ENCODE peak calls at places on chromosomes 5 and 9, in seven cellular contexts. C is H9; E is CD4-positive, alpha-beta memory T cell; R is PC-3; O is body of pancreas; V is CD8-positive, alpha-beta memory T cell; T is cardiac muscle cell. S is an unnamed sample.

GRCh38 chr5:123776761-123777160 is 264.8 kb downstream of the CSNK1G3 start:
- DNase-seq in C (no peak), E (no peak), R (peak; percentile 2), O (no peak), V (no peak), T (peak; percentile 46), S (no peak)

GRCh38 chr5:33241826-33242225 is 198.9 kb upstream of the TARS1 start:
- DNase-seq in C (no peak), E (no peak), R (no peak), O (no peak), V (no peak), T (no peak), S (no peak)

GRCh38 chr5:7762267-7762666 is 88.7 kb downstream of the CFAP90 start:
- DNase-seq in C (peak; percentile 69), E (no peak), R (no peak), O (no peak), V (no peak), T (no peak), S (no peak)

GRCh38 chr5:43401827-43402226 is 10.4 kb downstream of the CCL28 start:
- DNase-seq in C (peak; percentile 52), E (no peak), R (peak; percentile 43), O (no peak), V (no peak), T (peak; percentile 23), S (no peak)

GRCh38 chr5:168654225-168654624 is 75.1 kb upstream of the PANK3 start:
- DNase-seq in C (no peak), E (no peak), R (no peak), O (no peak), V (no peak), T (peak; percentile 77), S (no peak)

GRCh38 chr5:138000102-138000723 is 32.7 kb downstream of the FAM13B start:
- DNase-seq in C (no peak), E (no peak), R (peak; percentile 5), O (no peak), V (no peak), T (peak; percentile 54), S (no peak)

GRCh38 chr5:113039229-113039628 is 62.6 kb downstream of the DCP2 start:
- DNase-seq in C (no peak), E (no peak), R (peak; percentile 20), O (no peak), V (no peak), T (no peak), S (no peak)

GRCh38 chr9:32378993-32379729 is 5.3 kb upstream of the ACO1 start:
- DNase-seq in C (peak; percentile 50), E (peak; percentile 73), R (peak; percentile 81), O (peak; percentile 39), V (peak; percentile 63), T (peak; percentile 90), S (peak; percentile 49)

GRCh38 chr5:115578657-115579056 is 23.6 kb downstream of the TICAM2 start:
- DNase-seq in C (no peak), E (no peak), R (no peak), O (no peak), V (no peak), T (no peak), S (no peak)

GRCh38 chr5:157959355-157959754 is 100.4 kb upstream of the CLINT1 start:
- DNase-seq in C (no peak), E (no peak), R (no peak), O (no peak), V (no peak), T (no peak), S (no peak)

GRCh38 chr5:5886812-5887486 is 464.5 kb downstream of the ICE1 start:
- DNase-seq in C (peak; percentile 79), E (peak; percentile 12), R (peak; percentile 87), O (peak; percentile 44), V (peak; percentile 3), T (no peak), S (no peak)

GRCh38 chr5:116574682-116575634 is at the start of gene SEMA6A:
- DNase-seq in C (peak; percentile 97), E (no peak), R (peak; percentile 77), O (peak; percentile 91), V (no peak), T (peak; percentile 91), S (no peak)

GRCh38 chr9:134670851-134671281 is 29.3 kb downstream of the COL5A1 start:
- DNase-seq in C (no peak), E (no peak), R (no peak), O (no peak), V (no peak), T (no peak), S (no peak)

GRCh38 chr9:20022410-20022809 is 233.6 kb upstream of the SLC24A2 start:
- DNase-seq in C (no peak), E (no peak), R (peak; percentile 12), O (no peak), V (no peak), T (peak; percentile 23), S (no peak)

GRCh38 chr9:136773386-136774044 is 9.2 kb upstream of the LCN15 start:
- DNase-seq in C (peak; percentile 87), E (no peak), R (peak; percentile 25), O (no peak), V (no peak), T (peak; percentile 32), S (no peak)

GRCh38 chr5:129904667-129905466 is 602 bp downstream of the CHSY3 start:
- DNase-seq in C (peak; percentile 34), E (no peak), R (no peak), O (peak; percentile 27), V (no peak), T (peak; percentile 16), S (no peak)

GRCh38 chr5:108461628-108462367 is 79.9 kb upstream of the FBXL17 start:
- DNase-seq in C (no peak), E (no peak), R (peak; percentile 52), O (no peak), V (no peak), T (peak; percentile 64), S (no peak)

GRCh38 chr5:177195307-177195952 is 61.9 kb downstream of the NSD1 start:
- DNase-seq in C (no peak), E (no peak), R (no peak), O (no peak), V (no peak), T (peak; percentile 12), S (no peak)

GRCh38 chr5:167814828-167815227 is 476.6 kb upstream of the WWC1 start:
- DNase-seq in C (peak; percentile 61), E (no peak), R (peak; percentile 29), O (no peak), V (no peak), T (peak; percentile 97), S (no peak)

GRCh38 chr9:4295160-4295559 is 4.7 kb downstream of the GLIS3 start:
- DNase-seq in C (no peak), E (no peak), R (no peak), O (no peak), V (no peak), T (no peak), S (no peak)

GRCh38 chr5:173468821-173469251 is 140.6 kb upstream of the STC2 start:
- DNase-seq in C (no peak), E (no peak), R (no peak), O (no peak), V (no peak), T (no peak), S (no peak)

GRCh38 chr9:82299870-82300269 is 311.3 kb downstream of the SPATA31D1 start:
- DNase-seq in C (no peak), E (no peak), R (no peak), O (no peak), V (no peak), T (no peak), S (no peak)

GRCh38 chr9:68706579-68707201 is 1.6 kb downstream of the PIP5K1B start:
- DNase-seq in C (no peak), E (no peak), R (no peak), O (no peak), V (no peak), T (no peak), S (no peak)

GRCh38 chr9:68798408-68798807 is 93.4 kb downstream of the PIP5K1B start:
- DNase-seq in C (no peak), E (no peak), R (no peak), O (no peak), V (no peak), T (no peak), S (no peak)

GRCh38 chr9:94927048-94927761 is 200.7 kb downstream of the AOPEP start:
- DNase-seq in C (no peak), E (no peak), R (no peak), O (no peak), V (no peak), T (no peak), S (no peak)
- H3K27ac ChIP-seq in C (no peak overlapping the region), E (no peak overlapping the region), R (no peak overlapping the region), O (no peak overlapping the region), V (no peak overlapping the region), T (peak overlapping the region; percentile 72), S (no peak overlapping the region)

GRCh38 chr9:717722-718121 is 123.8 kb upstream of the DMRT1 start:
- DNase-seq in C (no peak), E (no peak), R (no peak), O (no peak), V (no peak), T (no peak), S (no peak)
- H3K27ac ChIP-seq in C (no peak overlapping the region), E (no peak overlapping the region), R (no peak overlapping the region), O (no peak overlapping the region), V (no peak overlapping the region), T (no peak overlapping the region), S (no peak overlapping the region)

DNA sequence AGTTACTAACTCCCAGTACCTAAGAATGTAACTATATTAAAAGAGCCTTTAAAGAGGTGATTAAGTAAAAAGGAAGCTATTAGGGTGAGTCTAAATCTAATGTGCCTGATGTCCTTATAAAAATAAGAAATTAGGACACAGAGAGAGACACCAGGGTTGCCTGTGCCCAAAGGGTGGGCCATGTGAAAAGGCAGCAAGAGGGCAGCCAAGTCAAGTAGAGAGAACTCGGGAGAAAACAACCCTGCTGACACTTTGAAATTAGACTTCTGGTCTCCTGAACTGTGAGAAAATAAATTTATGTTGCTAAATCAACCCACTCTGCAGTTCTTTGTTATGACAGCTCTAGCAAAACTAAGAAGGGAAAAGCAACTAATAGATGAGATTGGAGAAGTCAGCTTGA is 1647.6 kb upstream of the C9orf72 start:
- DNase-seq in C (no peak), E (no peak), R (no peak), O (no peak), V (no peak), T (no peak), S (no peak)
- H3K27ac ChIP-seq in C (no peak overlapping the region), E (no peak overlapping the region), R (no peak overlapping the region), O (no peak overlapping the region), V (no peak overlapping the region), T (no peak overlapping the region), S (no peak overlapping the region)

GRCh38 chr9:80061096-80061495 is 489.3 kb downstream of the TLE4 start:
- DNase-seq in C (no peak), E (no peak), R (no peak), O (no peak), V (no peak), T (no peak), S (no peak)
- H3K27ac ChIP-seq in C (no peak overlapping the region), E (no peak overlapping the region), R (no peak overlapping the region), O (no peak overlapping the region), V (no peak overlapping the region), T (no peak overlapping the region), S (no peak overlapping the region)

S was measured in naive thymus-derived CD4-positive, alpha-beta T cell.